ENCODE peak calls at places on chromosomes 1 and 21, in eight cellular contexts. One of them, this sample, is unnamed.

GRCh38 chr1:113805639-113806038 is 6.6 kb downstream of the RSBN1 start:
- DNase-seq in AG09319: no peak
- DNase-seq in NCI-H1930: no peak
- DNase-seq in CD8-positive, alpha-beta memory T cell: no peak
- DNase-seq in NCI-H2029 treated with DMSO at 0.1 percent for 48 hours: no peak
- DNase-seq in ELF-1: no peak
- DNase-seq in skeletal muscle cell: no peak
- DNase-seq in activated gamma-delta T cell treated with Interleukin-2 at 50 U/mL for 16 hours: no peak
- DNase-seq in this sample: no peak

GRCh38 chr1:11052839-11053757 is 6.1 kb upstream of the MASP2 start:
- DNase-seq in CD8-positive, alpha-beta memory T cell: no peak
- DNase-seq in NCI-H1930: no peak
- DNase-seq in NCI-H2029 treated with DMSO at 0.1 percent for 48 hours: no peak
- DNase-seq in ELF-1: no peak
- DNase-seq in activated gamma-delta T cell treated with Interleukin-2 at 50 U/mL for 16 hours: no peak
- DNase-seq in AG09319: no peak
- DNase-seq in skeletal muscle cell: no peak
- DNase-seq in this sample: peak; percentile 91

GRCh38 chr1:109783436-109783835 is 19.7 kb upstream of the EPS8L3 start:
- DNase-seq in NCI-H1930: no peak
- DNase-seq in activated gamma-delta T cell treated with Interleukin-2 at 50 U/mL for 16 hours: no peak
- DNase-seq in skeletal muscle cell: no peak
- DNase-seq in ELF-1: peak; percentile 83
- DNase-seq in NCI-H2029 treated with DMSO at 0.1 percent for 48 hours: no peak
- DNase-seq in AG09319: no peak
- DNase-seq in CD8-positive, alpha-beta memory T cell: no peak
- DNase-seq in this sample: no peak

GRCh38 chr1:89692601-89693503 is 59.9 kb downstream of the LRRC8C start:
- DNase-seq in AG09319: no peak
- DNase-seq in ELF-1: no peak
- DNase-seq in skeletal muscle cell: no peak
- DNase-seq in activated gamma-delta T cell treated with Interleukin-2 at 50 U/mL for 16 hours: no peak
- DNase-seq in NCI-H2029 treated with DMSO at 0.1 percent for 48 hours: no peak
- DNase-seq in CD8-positive, alpha-beta memory T cell: no peak
- DNase-seq in NCI-H1930: no peak
- DNase-seq in this sample: peak; percentile 33

GRCh38 chr21:18424250-18424649 is 20.7 kb upstream of the TMPRSS15 start:
- DNase-seq in NCI-H2029 treated with DMSO at 0.1 percent for 48 hours: no peak
- DNase-seq in CD8-positive, alpha-beta memory T cell: no peak
- DNase-seq in skeletal muscle cell: no peak
- DNase-seq in ELF-1: no peak
- DNase-seq in activated gamma-delta T cell treated with Interleukin-2 at 50 U/mL for 16 hours: no peak
- DNase-seq in NCI-H1930: no peak
- DNase-seq in AG09319: no peak
- DNase-seq in this sample: no peak

GRCh38 chr1:219143735-219144134 is 29.9 kb upstream of the LYPLAL1 start:
- DNase-seq in skeletal muscle cell: no peak
- DNase-seq in AG09319: no peak
- DNase-seq in CD8-positive, alpha-beta memory T cell: no peak
- DNase-seq in NCI-H2029 treated with DMSO at 0.1 percent for 48 hours: no peak
- DNase-seq in NCI-H1930: no peak
- DNase-seq in activated gamma-delta T cell treated with Interleukin-2 at 50 U/mL for 16 hours: no peak
- DNase-seq in ELF-1: no peak
- DNase-seq in this sample: no peak

GRCh38 chr21:16279658-16280581 is 550.1 kb downstream of the USP25 start:
- DNase-seq in CD8-positive, alpha-beta memory T cell: no peak
- DNase-seq in NCI-H2029 treated with DMSO at 0.1 percent for 48 hours: no peak
- DNase-seq in activated gamma-delta T cell treated with Interleukin-2 at 50 U/mL for 16 hours: no peak
- DNase-seq in AG09319: no peak
- DNase-seq in NCI-H1930: no peak
- DNase-seq in skeletal muscle cell: peak; percentile 23
- DNase-seq in ELF-1: peak; percentile 56
- DNase-seq in this sample: no peak

GRCh38 chr1:40185951-40186864 is 25.0 kb downstream of the RLF start:
- DNase-seq in NCI-H2029 treated with DMSO at 0.1 percent for 48 hours: no peak
- DNase-seq in activated gamma-delta T cell treated with Interleukin-2 at 50 U/mL for 16 hours: no peak
- DNase-seq in AG09319: no peak
- DNase-seq in skeletal muscle cell: peak; percentile 14
- DNase-seq in CD8-positive, alpha-beta memory T cell: no peak
- DNase-seq in NCI-H1930: no peak
- DNase-seq in ELF-1: no peak
- DNase-seq in this sample: no peak

GRCh38 chr1:206903687-206904086 is 6.4 kb downstream of the IL24 start:
- DNase-seq in NCI-H1930: no peak
- DNase-seq in AG09319: no peak
- DNase-seq in NCI-H2029 treated with DMSO at 0.1 percent for 48 hours: no peak
- DNase-seq in CD8-positive, alpha-beta memory T cell: no peak
- DNase-seq in skeletal muscle cell: no peak
- DNase-seq in ELF-1: no peak
- DNase-seq in activated gamma-delta T cell treated with Interleukin-2 at 50 U/mL for 16 hours: no peak
- DNase-seq in this sample: no peak

GRCh38 chr1:213688655-213689054 is 299.1 kb upstream of the PROX1 start:
- DNase-seq in NCI-H1930: no peak
- DNase-seq in activated gamma-delta T cell treated with Interleukin-2 at 50 U/mL for 16 hours: no peak
- DNase-seq in CD8-positive, alpha-beta memory T cell: no peak
- DNase-seq in NCI-H2029 treated with DMSO at 0.1 percent for 48 hours: no peak
- DNase-seq in skeletal muscle cell: no peak
- DNase-seq in ELF-1: no peak
- DNase-seq in AG09319: no peak
- DNase-seq in this sample: no peak

GRCh38 chr1:44839561-44839960 is 3.5 kb downstream of the PTCH2 start:
- DNase-seq in CD8-positive, alpha-beta memory T cell: no peak
- DNase-seq in NCI-H2029 treated with DMSO at 0.1 percent for 48 hours: no peak
- DNase-seq in activated gamma-delta T cell treated with Interleukin-2 at 50 U/mL for 16 hours: no peak
- DNase-seq in ELF-1: no peak
- DNase-seq in skeletal muscle cell: no peak
- DNase-seq in AG09319: no peak
- DNase-seq in NCI-H1930: no peak
- DNase-seq in this sample: peak; percentile 27

GRCh38 chr1:26820784-26821269 is 5.7 kb upstream of the ZDHHC18 start:
- DNase-seq in skeletal muscle cell: no peak
- DNase-seq in NCI-H1930: no peak
- DNase-seq in CD8-positive, alpha-beta memory T cell: peak; percentile 61
- DNase-seq in AG09319: no peak
- DNase-seq in NCI-H2029 treated with DMSO at 0.1 percent for 48 hours: no peak
- DNase-seq in activated gamma-delta T cell treated with Interleukin-2 at 50 U/mL for 16 hours: peak; percentile 29
- DNase-seq in ELF-1: no peak
- DNase-seq in this sample: no peak

GRCh38 chr1:214571281-214571680 is 19.9 kb upstream of the PTPN14 start:
- DNase-seq in CD8-positive, alpha-beta memory T cell: no peak
- DNase-seq in skeletal muscle cell: no peak
- DNase-seq in AG09319: no peak
- DNase-seq in NCI-H2029 treated with DMSO at 0.1 percent for 48 hours: no peak
- DNase-seq in activated gamma-delta T cell treated with Interleukin-2 at 50 U/mL for 16 hours: no peak
- DNase-seq in ELF-1: no peak
- DNase-seq in NCI-H1930: no peak
- DNase-seq in this sample: no peak

GRCh38 chr1:229440821-229441537 is 7.1 kb upstream of the ACTA1 start:
- DNase-seq in activated gamma-delta T cell treated with Interleukin-2 at 50 U/mL for 16 hours: no peak
- DNase-seq in NCI-H2029 treated with DMSO at 0.1 percent for 48 hours: no peak
- DNase-seq in AG09319: peak; percentile 30
- DNase-seq in skeletal muscle cell: peak; percentile 31
- DNase-seq in ELF-1: no peak
- DNase-seq in NCI-H1930: no peak
- DNase-seq in CD8-positive, alpha-beta memory T cell: no peak
- DNase-seq in this sample: no peak

GRCh38 chr1:79151006-79151796 is 144.7 kb upstream of the ADGRL4 start:
- DNase-seq in NCI-H2029 treated with DMSO at 0.1 percent for 48 hours: no peak
- DNase-seq in CD8-positive, alpha-beta memory T cell: no peak
- DNase-seq in ELF-1: no peak
- DNase-seq in skeletal muscle cell: no peak
- DNase-seq in AG09319: no peak
- DNase-seq in activated gamma-delta T cell treated with Interleukin-2 at 50 U/mL for 16 hours: no peak
- DNase-seq in NCI-H1930: no peak
- DNase-seq in this sample: peak; percentile 5

GRCh38 chr1:221439008-221439733 is 302.7 kb downstream of the DUSP10 start:
- DNase-seq in AG09319: no peak
- DNase-seq in NCI-H2029 treated with DMSO at 0.1 percent for 48 hours: no peak
- DNase-seq in activated gamma-delta T cell treated with Interleukin-2 at 50 U/mL for 16 hours: peak; percentile 38
- DNase-seq in skeletal muscle cell: peak; percentile 84
- DNase-seq in ELF-1: peak; percentile 31
- DNase-seq in NCI-H1930: no peak
- DNase-seq in CD8-positive, alpha-beta memory T cell: no peak
- DNase-seq in this sample: peak; percentile 28

GRCh38 chr1:115813735-115814134 is 27.2 kb downstream of the NHLH2 start:
- DNase-seq in ELF-1: no peak
- DNase-seq in NCI-H1930: no peak
- DNase-seq in AG09319: no peak
- DNase-seq in activated gamma-delta T cell treated with Interleukin-2 at 50 U/mL for 16 hours: no peak
- DNase-seq in CD8-positive, alpha-beta memory T cell: no peak
- DNase-seq in skeletal muscle cell: no peak
- DNase-seq in NCI-H2029 treated with DMSO at 0.1 percent for 48 hours: no peak
- DNase-seq in this sample: no peak

GRCh38 chr1:29991025-29991424 is 732.4 kb downstream of the MATN1 start:
- DNase-seq in ELF-1: peak; percentile 77
- DNase-seq in NCI-H2029 treated with DMSO at 0.1 percent for 48 hours: no peak
- DNase-seq in CD8-positive, alpha-beta memory T cell: no peak
- DNase-seq in NCI-H1930: no peak
- DNase-seq in AG09319: no peak
- DNase-seq in skeletal muscle cell: no peak
- DNase-seq in activated gamma-delta T cell treated with Interleukin-2 at 50 U/mL for 16 hours: no peak
- DNase-seq in this sample: no peak

GRCh38 chr1:47923513-47923912 is 73.7 kb downstream of the TRABD2B start:
- DNase-seq in activated gamma-delta T cell treated with Interleukin-2 at 50 U/mL for 16 hours: no peak
- DNase-seq in skeletal muscle cell: no peak
- DNase-seq in NCI-H2029 treated with DMSO at 0.1 percent for 48 hours: no peak
- DNase-seq in AG09319: no peak
- DNase-seq in NCI-H1930: no peak
- DNase-seq in CD8-positive, alpha-beta memory T cell: no peak
- DNase-seq in ELF-1: no peak
- DNase-seq in this sample: no peak

GRCh38 chr1:153393926-153394325 is 3.1 kb upstream of the S100A8 start:
- DNase-seq in skeletal muscle cell: no peak
- DNase-seq in NCI-H1930: no peak
- DNase-seq in ELF-1: peak; percentile 59
- DNase-seq in CD8-positive, alpha-beta memory T cell: no peak
- DNase-seq in NCI-H2029 treated with DMSO at 0.1 percent for 48 hours: no peak
- DNase-seq in AG09319: no peak
- DNase-seq in activated gamma-delta T cell treated with Interleukin-2 at 50 U/mL for 16 hours: no peak
- DNase-seq in this sample: peak; percentile 43

GRCh38 chr1:18414321-18414720 is 66.4 kb upstream of the KLHDC7A start:
- DNase-seq in NCI-H2029 treated with DMSO at 0.1 percent for 48 hours: no peak
- DNase-seq in ELF-1: no peak
- DNase-seq in NCI-H1930: no peak
- DNase-seq in AG09319: no peak
- DNase-seq in skeletal muscle cell: no peak
- DNase-seq in activated gamma-delta T cell treated with Interleukin-2 at 50 U/mL for 16 hours: no peak
- DNase-seq in CD8-positive, alpha-beta memory T cell: no peak
- DNase-seq in this sample: no peak

GRCh38 chr1:175717610-175718195 is 25.7 kb downstream of the TNR start:
- DNase-seq in NCI-H1930: peak; percentile 5
- DNase-seq in ELF-1: no peak
- DNase-seq in activated gamma-delta T cell treated with Interleukin-2 at 50 U/mL for 16 hours: no peak
- DNase-seq in skeletal muscle cell: no peak
- DNase-seq in NCI-H2029 treated with DMSO at 0.1 percent for 48 hours: no peak
- DNase-seq in CD8-positive, alpha-beta memory T cell: no peak
- DNase-seq in AG09319: no peak
- DNase-seq in this sample: peak; percentile 42

GRCh38 chr1:38833146-38833545 is 26.4 kb downstream of the RRAGC start:
- DNase-seq in NCI-H2029 treated with DMSO at 0.1 percent for 48 hours: no peak
- DNase-seq in CD8-positive, alpha-beta memory T cell: no peak
- DNase-seq in ELF-1: no peak
- DNase-seq in NCI-H1930: no peak
- DNase-seq in skeletal muscle cell: no peak
- DNase-seq in AG09319: no peak
- DNase-seq in activated gamma-delta T cell treated with Interleukin-2 at 50 U/mL for 16 hours: no peak
- DNase-seq in this sample: no peak

GRCh38 chr1:2046953-2047748 is 3.1 kb upstream of the PRKCZ start:
- DNase-seq in activated gamma-delta T cell treated with Interleukin-2 at 50 U/mL for 16 hours: no peak
- DNase-seq in ELF-1: peak; percentile 76
- DNase-seq in NCI-H1930: no peak
- DNase-seq in AG09319: no peak
- DNase-seq in CD8-positive, alpha-beta memory T cell: no peak
- DNase-seq in NCI-H2029 treated with DMSO at 0.1 percent for 48 hours: no peak
- DNase-seq in skeletal muscle cell: no peak
- DNase-seq in this sample: no peak

GRCh38 chr1:163315773-163316374 is 5.9 kb upstream of the NUF2 start:
- DNase-seq in skeletal muscle cell: no peak
- DNase-seq in activated gamma-delta T cell treated with Interleukin-2 at 50 U/mL for 16 hours: peak; percentile 27
- DNase-seq in NCI-H1930: no peak
- DNase-seq in ELF-1: no peak
- DNase-seq in NCI-H2029 treated with DMSO at 0.1 percent for 48 hours: no peak
- DNase-seq in AG09319: peak; percentile 25
- DNase-seq in CD8-positive, alpha-beta memory T cell: peak; percentile 37
- DNase-seq in this sample: peak; percentile 82

GRCh38 chr1:63148825-63149645 is 173.3 kb upstream of the FOXD3 start:
- DNase-seq in NCI-H1930: no peak
- DNase-seq in activated gamma-delta T cell treated with Interleukin-2 at 50 U/mL for 16 hours: no peak
- DNase-seq in ELF-1: peak; percentile 46
- DNase-seq in NCI-H2029 treated with DMSO at 0.1 percent for 48 hours: peak; percentile 31
- DNase-seq in skeletal muscle cell: no peak
- DNase-seq in AG09319: no peak
- DNase-seq in CD8-positive, alpha-beta memory T cell: no peak
- DNase-seq in this sample: peak; percentile 78

GRCh38 chr1:236997882-236998281 is 6.4 kb downstream of the MT1HL1 start:
- DNase-seq in skeletal muscle cell: no peak
- DNase-seq in NCI-H1930: no peak
- DNase-seq in ELF-1: peak; percentile 20
- DNase-seq in AG09319: no peak
- DNase-seq in CD8-positive, alpha-beta memory T cell: no peak
- DNase-seq in activated gamma-delta T cell treated with Interleukin-2 at 50 U/mL for 16 hours: no peak
- DNase-seq in NCI-H2029 treated with DMSO at 0.1 percent for 48 hours: no peak
- DNase-seq in this sample: no peak

GRCh38 chr1:46486432-46487015 is 3.1 kb upstream of the DMBX1 start:
- DNase-seq in NCI-H2029 treated with DMSO at 0.1 percent for 48 hours: no peak
- DNase-seq in AG09319: no peak
- DNase-seq in skeletal muscle cell: no peak
- DNase-seq in CD8-positive, alpha-beta memory T cell: no peak
- DNase-seq in activated gamma-delta T cell treated with Interleukin-2 at 50 U/mL for 16 hours: no peak
- DNase-seq in ELF-1: no peak
- DNase-seq in NCI-H1930: no peak
- DNase-seq in this sample: no peak

GRCh38 chr21:28298251-28298672 is 694.4 kb downstream of the LTN1 start:
- DNase-seq in activated gamma-delta T cell treated with Interleukin-2 at 50 U/mL for 16 hours: no peak
- DNase-seq in AG09319: no peak
- DNase-seq in NCI-H2029 treated with DMSO at 0.1 percent for 48 hours: no peak
- DNase-seq in skeletal muscle cell: no peak
- DNase-seq in ELF-1: no peak
- DNase-seq in CD8-positive, alpha-beta memory T cell: no peak
- DNase-seq in NCI-H1930: no peak
- DNase-seq in this sample: no peak

GRCh38 chr1:207343675-207344074 is 22.2 kb downstream of the CD55 start:
- DNase-seq in ELF-1: no peak
- DNase-seq in activated gamma-delta T cell treated with Interleukin-2 at 50 U/mL for 16 hours: no peak
- DNase-seq in NCI-H2029 treated with DMSO at 0.1 percent for 48 hours: no peak
- DNase-seq in AG09319: no peak
- DNase-seq in NCI-H1930: no peak
- DNase-seq in CD8-positive, alpha-beta memory T cell: no peak
- DNase-seq in skeletal muscle cell: no peak
- DNase-seq in this sample: no peak

GRCh38 chr1:151639466-151639865 is 27.6 kb downstream of the SNX27 start:
- DNase-seq in CD8-positive, alpha-beta memory T cell: no peak
- DNase-seq in activated gamma-delta T cell treated with Interleukin-2 at 50 U/mL for 16 hours: no peak
- DNase-seq in ELF-1: no peak
- DNase-seq in NCI-H1930: no peak
- DNase-seq in NCI-H2029 treated with DMSO at 0.1 percent for 48 hours: no peak
- DNase-seq in skeletal muscle cell: peak; percentile 9
- DNase-seq in AG09319: no peak
- DNase-seq in this sample: no peak

GRCh38 chr1:12594966-12595838 is 22.8 kb downstream of the DHRS3 start:
- DNase-seq in skeletal muscle cell: no peak
- DNase-seq in NCI-H2029 treated with DMSO at 0.1 percent for 48 hours: no peak
- DNase-seq in ELF-1: peak; percentile 67
- DNase-seq in AG09319: no peak
- DNase-seq in NCI-H1930: no peak
- DNase-seq in activated gamma-delta T cell treated with Interleukin-2 at 50 U/mL for 16 hours: peak; percentile 39
- DNase-seq in CD8-positive, alpha-beta memory T cell: peak; percentile 45
- DNase-seq in this sample: peak; percentile 31

GRCh38 chr1:165169028-165169427 is 187.5 kb downstream of the LMX1A start:
- DNase-seq in CD8-positive, alpha-beta memory T cell: no peak
- DNase-seq in AG09319: no peak
- DNase-seq in activated gamma-delta T cell treated with Interleukin-2 at 50 U/mL for 16 hours: no peak
- DNase-seq in NCI-H2029 treated with DMSO at 0.1 percent for 48 hours: no peak
- DNase-seq in skeletal muscle cell: no peak
- DNase-seq in ELF-1: peak; percentile 73
- DNase-seq in NCI-H1930: no peak
- DNase-seq in this sample: no peak

GRCh38 chr1:110152133-110152785 is 2.0 kb downstream of the SLC6A17 start:
- DNase-seq in skeletal muscle cell: peak; percentile 13
- DNase-seq in activated gamma-delta T cell treated with Interleukin-2 at 50 U/mL for 16 hours: no peak
- DNase-seq in NCI-H2029 treated with DMSO at 0.1 percent for 48 hours: no peak
- DNase-seq in CD8-positive, alpha-beta memory T cell: no peak
- DNase-seq in ELF-1: no peak
- DNase-seq in AG09319: no peak
- DNase-seq in NCI-H1930: no peak
- DNase-seq in this sample: no peak

This sample was measured in NCI-H82.